ENCODE peak calls at places on chromosomes 13 and 19, in seven cellular contexts. P is thoracic aorta; T is heart right ventricle; D is CD8-positive, alpha-beta T cell; H is AG04450; S is fibroblast of lung; O is left ventricle myocardium inferior. R is an unnamed sample.

GRCh38 chr13:28297341-28297740 is 159.0 kb downstream of the PAN3 start:
- DNase-seq in P (no peak), T (no peak), D (no peak), H (no peak), S (no peak), O (no peak), R (no peak)

GRCh38 chr13:75264611-75265010 is 217.4 kb downstream of the TBC1D4 start:
- DNase-seq in P (no peak), T (no peak), D (no peak), H (no peak), S (no peak), O (no peak), R (no peak)

GRCh38 chr13:26616126-26616525 is 58.6 kb downstream of the WASF3 start:
- DNase-seq in P (no peak), T (no peak), D (no peak), H (no peak), S (peak), O (no peak), R (no peak)

GRCh38 chr19:41795031-41795461 is 1.3 kb upstream of the CEACAM3 start:
- DNase-seq in P (no peak), T (peak), D (peak), H (no peak), S (peak), O (no peak), R (peak)

GRCh38 chr19:18607222-18608101 is 863 bp upstream of the CRLF1 start:
- DNase-seq in P (no peak), T (no peak), D (no peak), H (no peak), S (no peak), O (no peak), R (no peak)

GRCh38 chr13:24670927-24671326 is 9.3 kb upstream of the ATP12A start:
- DNase-seq in P (no peak), T (no peak), D (no peak), H (no peak), S (no peak), O (no peak), R (peak)

GRCh38 chr19:20318616-20319015 is 151.6 kb downstream of the ZNF486 start:
- DNase-seq in P (no peak), T (no peak), D (no peak), H (no peak), S (no peak), O (no peak), R (no peak)

GRCh38 chr13:45063261-45063870 is 56.9 kb upstream of the GTF2F2 start:
- DNase-seq in P (no peak), T (no peak), D (no peak), H (no peak), S (peak), O (no peak), R (no peak)

GRCh38 chr13:44591316-44591715 is 15.2 kb upstream of the TSC22D1 start:
- DNase-seq in P (no peak), T (no peak), D (no peak), H (no peak), S (no peak), O (no peak), R (no peak)

GRCh38 chr13:79810671-79811070 is 329.7 kb downstream of the NDFIP2 start:
- DNase-seq in P (no peak), T (no peak), D (no peak), H (peak), S (peak), O (no peak), R (peak)

GRCh38 chr13:91986771-91987515 is 588.5 kb downstream of the GPC5 start:
- DNase-seq in P (no peak), T (no peak), D (no peak), H (no peak), S (no peak), O (no peak), R (no peak)

GRCh38 chr19:47405197-47405550 is 14.2 kb downstream of the MEIS3 start:
- DNase-seq in P (no peak), T (no peak), D (no peak), H (no peak), S (no peak), O (no peak), R (no peak)

GRCh38 chr19:5997371-5997770 is 19.4 kb upstream of the RANBP3 start:
- DNase-seq in P (no peak), T (no peak), D (no peak), H (no peak), S (no peak), O (no peak), R (no peak)

GRCh38 chr13:113022391-113023216 is 53.6 kb downstream of the MCF2L start:
- DNase-seq in P (no peak), T (no peak), D (no peak), H (no peak), S (no peak), O (no peak), R (peak)

DNA sequence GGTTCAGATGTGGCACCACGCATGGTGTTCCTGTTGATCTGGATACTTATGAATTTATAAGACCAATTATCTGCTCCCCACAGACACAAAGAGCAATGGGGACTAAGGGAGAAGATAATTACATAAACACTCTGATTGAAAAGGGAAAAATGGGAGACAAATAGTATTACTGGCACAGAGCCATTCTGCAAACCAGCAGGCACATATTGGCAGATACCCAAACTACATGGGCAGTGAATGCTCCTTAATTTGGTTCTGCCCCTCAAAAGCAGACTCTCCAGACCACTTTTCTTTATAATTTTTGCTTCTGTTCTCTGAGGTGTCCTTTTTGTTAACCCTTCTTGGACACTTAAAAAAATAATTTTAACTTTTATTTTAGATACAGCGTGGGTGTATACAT is 1674.2 kb downstream of the PCDH9 start:
- DNase-seq in P (no peak), T (no peak), D (no peak), H (no peak), S (no peak), O (no peak), R (no peak)
- H3K4me3 ChIP-seq in P (no peak), T (no peak), D (no peak), H (no peak), S (no peak), O (no peak), R (no peak)

DNA sequence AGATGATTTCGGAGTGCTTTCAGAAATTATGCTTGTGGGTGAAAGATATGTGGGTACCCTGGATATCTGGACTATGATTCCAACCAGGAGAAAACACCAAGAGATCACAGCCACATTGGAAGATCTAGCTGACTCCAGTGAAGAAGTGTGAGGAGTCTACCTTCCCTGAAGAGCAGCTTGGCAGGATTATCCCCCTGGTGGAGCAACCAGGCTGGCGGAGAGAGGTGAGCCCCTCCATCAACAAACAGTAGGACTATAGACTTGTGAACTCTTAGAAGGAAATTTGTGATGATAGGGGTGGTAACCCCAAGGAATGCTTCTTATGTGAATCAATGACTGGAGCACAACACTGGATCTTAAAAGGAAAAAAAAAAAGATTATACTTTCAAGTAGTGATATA is 47.8 kb upstream of the DIAPH3 start:
- DNase-seq in P (no peak), T (no peak), D (no peak), H (no peak), S (no peak), O (no peak), R (no peak)
- H3K27ac ChIP-seq in P (no peak), T (no peak), D (no peak), H (no peak), S (no peak), O (no peak), R (no peak)

DNA sequence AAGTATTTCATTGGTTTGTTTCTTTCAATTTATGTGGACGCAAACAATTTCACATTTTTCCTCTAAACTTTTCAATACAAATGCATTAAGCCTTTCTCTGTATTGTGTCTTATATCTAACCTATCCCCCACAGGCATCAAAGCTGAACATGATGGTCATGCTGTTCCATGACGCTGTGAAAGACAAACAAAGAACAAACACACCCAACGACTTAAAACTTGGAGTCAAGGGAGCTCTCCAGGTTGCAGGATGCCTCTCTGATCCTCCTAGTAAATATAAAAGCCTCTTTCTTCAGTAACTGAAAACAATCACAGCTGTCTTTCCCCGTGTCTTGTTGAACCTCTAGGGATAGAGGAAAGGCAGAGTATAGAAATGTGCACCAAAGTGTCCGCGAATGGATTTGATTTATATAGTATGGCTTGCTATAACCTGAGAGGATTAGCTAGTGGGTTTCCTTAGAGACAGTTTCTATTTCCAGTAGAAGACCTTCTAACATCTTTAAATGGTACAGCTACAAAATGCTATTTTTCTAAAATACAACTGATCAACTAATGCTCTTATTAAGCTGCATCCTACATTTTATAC is 43.1 kb downstream of the PCDH9 start:
- DNase-seq in P (no peak), T (no peak), D (no peak), H (no peak), S (no peak), O (no peak), R (no peak)
- TF ChIP-seq CTCF in P (no peak), T (no peak), D (no peak), H (no peak), S (no peak), O (no peak), R (no peak)

GRCh38 chr13:34002141-34002540 is 184.2 kb downstream of the RFC3 start:
- DNase-seq in P (no peak), T (no peak), D (no peak), H (no peak), S (no peak), O (no peak), R (no peak)
- H3K4me3 ChIP-seq in P (no peak), T (no peak), D (no peak), H (no peak), S (no peak), O (no peak), R (no peak)

DNA sequence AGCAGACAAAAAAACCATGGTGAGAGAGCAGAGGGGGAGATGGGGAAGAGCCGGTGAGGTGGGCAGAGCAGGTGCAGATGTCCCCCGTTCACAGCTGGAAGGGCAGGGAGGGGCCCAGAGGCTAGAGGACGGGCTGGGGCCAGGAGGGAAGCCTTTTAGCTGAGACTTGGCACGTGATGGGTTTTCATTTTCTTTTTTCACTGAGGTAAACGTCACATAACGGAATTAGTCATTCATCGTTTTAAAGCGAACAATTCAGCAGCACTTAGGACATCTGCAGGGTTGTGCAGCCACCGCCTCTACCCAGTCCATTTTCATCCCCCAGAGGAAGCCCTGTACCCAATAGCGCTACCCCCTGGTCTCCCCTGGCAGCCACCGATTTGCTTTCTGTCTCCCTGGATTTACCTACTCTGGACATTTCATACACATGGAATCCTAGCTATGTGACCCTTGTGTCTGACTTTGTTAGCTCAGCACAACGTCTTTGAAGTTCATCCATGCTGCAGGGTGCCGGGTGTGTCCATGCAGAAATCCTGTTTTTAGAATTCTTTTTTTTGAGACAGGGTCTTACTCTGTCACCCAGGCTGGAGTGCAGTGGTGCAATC is 16.0 kb upstream of the EMC10 start:
- DNase-seq in P (no peak), T (no peak), D (no peak), H (no peak), S (peak), O (no peak), R (no peak)
- H3K27ac ChIP-seq in P (no peak), T (no peak), D (no peak), H (no peak), S (no peak), O (no peak), R (no peak)

GRCh38 chr13:51339354-51339753 is at the start of gene SERPINE3:
- DNase-seq in P (no peak), T (no peak), D (no peak), H (no peak), S (no peak), O (no peak), R (no peak)

GRCh38 chr13:51339952-51340732 is 651 bp downstream of the SERPINE3 start:
- DNase-seq in P (no peak), T (no peak), D (no peak), H (no peak), S (no peak), O (no peak), R (no peak)

GRCh38 chr13:51341232-51341631 is 1.7 kb downstream of the SERPINE3 start:
- DNase-seq in P (no peak), T (no peak), D (no peak), H (no peak), S (no peak), O (no peak), R (no peak)

GRCh38 chr13:51342706-51343105 is 3.2 kb downstream of the SERPINE3 start:
- DNase-seq in P (no peak), T (no peak), D (no peak), H (peak), S (peak), O (no peak), R (peak)

DNA sequence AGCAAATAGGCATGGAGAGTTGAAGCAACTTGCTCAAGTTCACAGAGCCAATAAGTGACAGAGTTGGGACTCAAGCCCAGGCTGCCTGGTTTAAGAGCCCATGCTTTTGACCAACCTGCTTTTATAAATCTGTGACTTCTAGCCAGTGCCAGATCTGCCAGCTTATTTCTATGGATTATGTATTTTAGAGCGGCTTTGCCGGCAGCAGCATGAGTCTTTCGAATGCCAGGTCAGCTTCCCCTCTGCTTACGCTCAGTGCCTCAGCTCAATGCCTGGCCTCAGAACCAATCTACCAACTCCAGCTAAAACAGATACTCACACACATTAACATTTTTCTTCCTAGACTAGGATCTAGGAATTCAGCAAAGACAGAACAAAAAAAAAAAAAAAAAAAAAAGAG is 2.3 kb downstream of the SERPINE3 start:
- DNase-seq in P (no peak), T (no peak), D (no peak), H (no peak), S (no peak), O (no peak), R (no peak)
- TF ChIP-seq CTCF in P (no peak), T (no peak), D (no peak), H (no peak), S (no peak), O (no peak), R (no peak)

GRCh38 chr19:33235269-33235995 is 9.8 kb upstream of the SLC7A10 start:
- DNase-seq in P (peak), T (peak), D (peak), H (peak), S (peak), O (peak), R (peak)

GRCh38 chr19:33233056-33233873 is 7.6 kb upstream of the SLC7A10 start:
- DNase-seq in P (no peak), T (no peak), D (no peak), H (no peak), S (no peak), O (no peak), R (no peak)

GRCh38 chr19:33235996-33236350 is 10.3 kb upstream of the SLC7A10 start:
- DNase-seq in P (no peak), T (no peak), D (no peak), H (no peak), S (no peak), O (no peak), R (no peak)

GRCh38 chr19:33234092-33234491 is 8.4 kb upstream of the SLC7A10 start:
- DNase-seq in P (no peak), T (no peak), D (no peak), H (no peak), S (no peak), O (no peak), R (no peak)

GRCh38 chr19:33234736-33235135 is 9.1 kb upstream of the SLC7A10 start:
- DNase-seq in P (no peak), T (no peak), D (no peak), H (no peak), S (no peak), O (no peak), R (no peak)
- H3K4me3 ChIP-seq in P (no peak), T (no peak), D (no peak), H (no peak), S (no peak), O (no peak), R (no peak)

DNA sequence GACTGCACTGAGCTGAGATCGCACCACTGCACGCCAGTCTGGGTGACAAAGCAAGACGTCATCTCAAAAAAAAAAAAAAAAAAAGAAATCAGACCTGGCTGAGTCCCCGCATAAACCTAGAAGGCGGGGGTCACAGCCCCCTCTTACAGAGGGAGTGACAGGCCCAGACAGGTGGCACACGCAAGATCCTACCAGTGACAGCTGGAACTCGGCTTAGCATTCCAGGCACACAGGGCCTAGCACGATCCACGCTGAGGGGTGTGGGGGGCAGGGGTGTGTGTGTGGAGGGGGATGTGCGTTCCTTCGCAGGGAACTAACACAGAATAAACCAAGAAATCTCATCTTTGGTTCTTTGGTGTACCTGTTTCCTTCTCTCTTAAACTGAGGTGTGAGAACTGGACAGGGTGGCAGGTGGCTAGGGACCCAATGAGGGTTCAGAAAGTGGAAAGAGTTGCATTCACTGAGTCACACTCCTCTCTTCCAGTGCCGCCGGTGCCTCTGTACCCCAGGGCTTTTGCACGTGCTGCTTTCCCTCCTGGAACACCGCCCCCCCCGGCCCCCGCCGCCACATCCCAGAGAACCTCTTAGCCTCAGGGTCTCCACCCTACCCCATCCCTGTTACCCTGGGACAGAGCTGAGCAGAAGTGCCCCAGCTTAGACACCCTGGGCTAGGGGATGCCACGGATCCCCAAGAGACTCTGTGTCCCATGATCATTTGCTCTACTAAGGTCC is 5.0 kb downstream of the SGTA start:
- DNase-seq in P (no peak), T (no peak), D (no peak), H (no peak), S (no peak), O (no peak), R (no peak)
- H3K27ac ChIP-seq in P (no peak), T (no peak), D (no peak), H (no peak), S (no peak), O (peak), R (no peak)

GRCh38 chr13:21606251-21606650 is 2.3 kb upstream of the MICU2 start:
- DNase-seq in P (no peak), T (no peak), D (no peak), H (no peak), S (no peak), O (no peak), R (no peak)

GRCh38 chr13:21608961-21609360 is 5.0 kb upstream of the MICU2 start:
- DNase-seq in P (no peak), T (no peak), D (no peak), H (no peak), S (no peak), O (no peak), R (no peak)

GRCh38 chr13:21606781-21607180 is 2.8 kb upstream of the MICU2 start:
- DNase-seq in P (no peak), T (no peak), D (no peak), H (no peak), S (no peak), O (no peak), R (no peak)

DNA sequence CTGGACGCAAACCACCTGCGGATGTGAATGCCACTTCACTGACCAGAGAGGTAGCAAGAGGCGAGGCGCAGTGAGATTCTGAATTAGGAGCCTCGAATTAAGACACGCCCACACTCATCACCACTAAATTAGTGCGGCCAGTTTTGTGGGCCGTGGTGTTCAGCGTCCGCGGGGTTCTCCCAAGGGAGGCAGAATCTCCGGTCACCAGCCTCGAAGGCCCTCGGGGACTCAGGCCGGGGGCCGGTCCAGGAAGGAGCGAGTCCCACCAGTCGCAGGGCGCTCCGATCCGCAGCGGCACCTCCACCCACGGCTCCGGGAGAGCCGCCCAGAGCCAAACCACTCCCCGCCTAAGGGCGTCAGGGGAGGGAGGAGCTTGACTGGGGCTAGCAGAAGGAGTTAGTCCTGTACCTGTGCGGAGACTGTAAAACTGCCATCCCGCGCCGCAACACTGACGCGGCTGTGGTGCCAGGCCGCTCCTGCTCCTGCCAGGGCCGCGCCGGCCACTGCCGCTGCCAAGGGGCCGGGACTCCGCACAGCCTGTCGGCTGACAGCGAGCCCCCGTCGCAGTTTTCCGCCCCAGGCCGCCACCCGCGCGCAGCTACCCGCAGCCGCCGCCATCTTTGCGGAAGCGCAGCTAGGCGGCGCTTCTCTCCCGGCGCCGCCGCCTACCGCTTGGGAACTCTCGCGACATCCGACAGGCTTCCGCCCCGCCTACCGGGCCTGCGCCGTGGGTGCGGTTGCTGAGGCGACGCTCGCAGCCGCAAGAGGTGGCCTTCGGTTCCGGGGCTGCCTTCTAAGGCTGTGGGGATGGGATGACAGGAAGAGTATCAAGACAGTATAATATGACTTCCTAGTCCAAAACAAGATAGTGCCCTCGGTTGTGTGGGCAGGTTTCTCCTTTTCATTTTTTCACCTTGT is at the start of gene MICU2:
- DNase-seq in P (peak), T (peak), D (peak), H (peak), S (peak), O (peak), R (peak)
- TF ChIP-seq CTCF in P (peak), T (peak), D (no peak), H (no peak), S (no peak), O (peak), R (peak)

GRCh38 chr19:4916292-4917082 is 7.2 kb downstream of the UHRF1 start:
- DNase-seq in P (no peak), T (no peak), D (peak), H (no peak), S (no peak), O (no peak), R (no peak)
- H3K4me3 ChIP-seq in P (peak), T (no peak), D (peak), H (no peak), S (no peak), O (peak), R (no peak)